ENCODE peak calls at places on chromosomes 3 and 15, in four cellular contexts. F is progenitor cell of endocrine pancreas, N is left kidney, P is neural progenitor cell. A is an unnamed sample.
A peak's percentile ranks its signal among the peaks of the same experiment; 100 is the strongest.

GRCh38 chr15:89475688-89476087 is 20.7 kb downstream of the RHCG start:
- DNase-seq in F (no peak), P (peak; percentile 69), N (peak; percentile 13), A (peak; percentile 6)

GRCh38 chr15:93247466-93248121 is 158.6 kb upstream of the RGMA start:
- DNase-seq in P (no peak), N (no peak), F (no peak), A (no peak)

GRCh38 chr3:104835376-104835775 is 531.3 kb upstream of the ALCAM start:
- DNase-seq in F (no peak), N (no peak), P (no peak), A (no peak)

GRCh38 chr3:146125946-146126345 is 35.0 kb downstream of the PLOD2 start:
- DNase-seq in P (no peak), F (no peak), N (no peak), A (no peak)

GRCh38 chr3:44467241-44467640 is 10.2 kb downstream of the ZNF445 start:
- DNase-seq in F (no peak), N (no peak), P (no peak), A (no peak)

GRCh38 chr3:99366663-99367429 is 271.5 kb upstream of the COL8A1 start:
- DNase-seq in N (peak; percentile 10), P (peak; percentile 29), F (no peak), A (no peak)

GRCh38 chr3:51343918-51344687 is 41.0 kb upstream of the MANF start:
- DNase-seq in F (no peak), P (no peak), N (no peak), A (no peak)

GRCh38 chr15:96158938-96159337 is 171.6 kb upstream of the NR2F2 start:
- DNase-seq in P (no peak), F (no peak), N (peak; percentile 46), A (no peak)

GRCh38 chr15:45112592-45113379 is 1.2 kb downstream of the DUOX2 start:
- DNase-seq in N (peak; percentile 36), P (peak; percentile 61), F (no peak), A (no peak)

GRCh38 chr3:52213901-52214300 is 11.5 kb downstream of the TLR9 start:
- DNase-seq in N (no peak), F (no peak), P (no peak), A (no peak)

GRCh38 chr3:126528800-126529541 is 5.0 kb downstream of the CHST13 start:
- DNase-seq in N (peak; percentile 64), F (peak; percentile 53), P (no peak), A (no peak)

GRCh38 chr3:15327941-15328340 is 4.4 kb downstream of the SH3BP5 start:
- DNase-seq in P (no peak), F (no peak), N (peak; percentile 49), A (no peak)

GRCh38 chr3:15500107-15500724 is 21.3 kb downstream of the COLQ start:
- DNase-seq in F (no peak), N (no peak), P (no peak), A (no peak)

A was measured in sciatic nerve.